ENCODE peak calls at places on chromosomes 3 and 15, in seven cellular contexts. R, Z, L, S, P, D and E are unnamed samples.

GRCh38 chr3:66819993-66820501 is 178.1 kb upstream of the KBTBD8 start:
- DNase-seq in R (no peak), Z (no peak), L (no peak), S (no peak), P (no peak), D (no peak), E (no peak)

GRCh38 chr3:149003653-149004305 is 12.4 kb downstream of the GYG1 start:
- DNase-seq in R (peak), Z (no peak), L (no peak), S (no peak), P (no peak), D (no peak), E (no peak)

GRCh38 chr15:73965730-73966103 is 26.4 kb downstream of the STOML1 start:
- DNase-seq in R (no peak), Z (no peak), L (peak), S (no peak), P (no peak), D (no peak), E (no peak)

GRCh38 chr3:53226841-53227407 is 28.9 kb downstream of the TKT start:
- DNase-seq in R (no peak), Z (no peak), L (no peak), S (no peak), P (no peak), D (no peak), E (no peak)

GRCh38 chr3:142536519-142536918 is 42.0 kb downstream of the ATR start:
- DNase-seq in R (no peak), Z (no peak), L (no peak), S (no peak), P (no peak), D (no peak), E (no peak)

GRCh38 chr3:171396048-171396447 is 64.2 kb downstream of the TNIK start:
- DNase-seq in R (no peak), Z (peak), L (peak), S (no peak), P (no peak), D (no peak), E (no peak)

GRCh38 chr15:66128116-66128715 is 125.3 kb downstream of the MEGF11 start:
- DNase-seq in R (no peak), Z (no peak), L (no peak), S (no peak), P (no peak), D (no peak), E (no peak)

GRCh38 chr3:116951610-116952009 is 242.0 kb downstream of the TUSC7 start:
- DNase-seq in R (no peak), Z (no peak), L (peak), S (no peak), P (no peak), D (no peak), E (no peak)

GRCh38 chr3:144394052-144394451 is 422.4 kb downstream of the DIPK2A start:
- DNase-seq in R (no peak), Z (peak), L (no peak), S (no peak), P (no peak), D (peak), E (no peak)

GRCh38 chr3:45180051-45180450 is 33.9 kb upstream of the CDCP1 start:
- DNase-seq in R (no peak), Z (peak), L (peak), S (no peak), P (no peak), D (peak), E (peak)

GRCh38 chr15:38072507-38073277 is 138.3 kb downstream of the TMCO5A start:
- DNase-seq in R (peak), Z (peak), L (peak), S (no peak), P (no peak), D (no peak), E (no peak)

GRCh38 chr15:85473455-85473854 is 93.1 kb downstream of the AKAP13 start:
- DNase-seq in R (no peak), Z (peak), L (peak), S (no peak), P (no peak), D (no peak), E (peak)

GRCh38 chr3:179146911-179147570 is 1.1 kb upstream of the PIK3CA start:
- DNase-seq in R (peak), Z (peak), L (peak), S (no peak), P (no peak), D (peak), E (no peak)

GRCh38 chr15:40150163-40150925 is 10.5 kb upstream of the BUB1B start:
- DNase-seq in R (peak), Z (peak), L (peak), S (no peak), P (no peak), D (peak), E (no peak)

GRCh38 chr15:92882697-92883642 is 17.2 kb upstream of the CHD2 start:
- DNase-seq in R (no peak), Z (no peak), L (no peak), S (no peak), P (no peak), D (no peak), E (no peak)

GRCh38 chr15:64851503-64851840 is 9.8 kb downstream of the PLEKHO2 start:
- DNase-seq in R (no peak), Z (peak), L (peak), S (no peak), P (no peak), D (peak), E (peak)

GRCh38 chr15:37084602-37085001 is 15.7 kb downstream of the MEIS2 start:
- DNase-seq in R (no peak), Z (no peak), L (no peak), S (no peak), P (no peak), D (no peak), E (no peak)

GRCh38 chr15:100779331-100780207 is 100.1 kb upstream of the ALDH1A3 start:
- DNase-seq in R (no peak), Z (no peak), L (no peak), S (no peak), P (no peak), D (no peak), E (no peak)

GRCh38 chr3:126050050-126050392 is 33.9 kb downstream of the SLC41A3 start:
- DNase-seq in R (no peak), Z (no peak), L (no peak), S (no peak), P (no peak), D (no peak), E (no peak)

GRCh38 chr3:129593230-129593594 is 13.3 kb downstream of the PLXND1 start:
- DNase-seq in R (peak), Z (no peak), L (no peak), S (no peak), P (no peak), D (no peak), E (no peak)

GRCh38 chr3:184651945-184652344 is 59.9 kb downstream of the MAGEF1 start:
- DNase-seq in R (no peak), Z (no peak), L (no peak), S (no peak), P (no peak), D (no peak), E (no peak)

GRCh38 chr15:75902129-75902557 is 1.5 kb upstream of the FBXO22 start:
- DNase-seq in R (no peak), Z (no peak), L (peak), S (no peak), P (no peak), D (no peak), E (no peak)

GRCh38 chr15:63833246-63833696 is 477 bp downstream of the HERC1 start:
- DNase-seq in R (no peak), Z (no peak), L (peak), S (peak), P (no peak), D (no peak), E (no peak)